ENCODE peak calls at places on chromosomes 5 and 9, in nine cellular contexts. Q is aorta; X is memory B cell; M is AML-193; O is NAMALWA; G is amniotic stem cell; K is frontal cortex; C is T follicular helper cell; A is stimulated activated CD8-positive, alpha-beta memory T cell treated with anti-CD3 and anti-CD28 coated beads, Interleukin-4, amount 100 ng/mL, for 4 hours. I is an unnamed sample.

GRCh38 chr5:106521701-106522100 is 1149.0 kb downstream of the EFNA5 start:
- DNase-seq in Q (no peak), X (no peak), M (no peak), O (no peak), G (peak), K (peak), C (no peak), A (no peak), I (no peak)

GRCh38 chr5:63456279-63456678 is 506.0 kb downstream of the HTR1A start:
- DNase-seq in Q (no peak), X (no peak), M (no peak), O (no peak), G (no peak), K (no peak), C (no peak), A (no peak), I (no peak)

GRCh38 chr9:95505676-95506437 is 10.9 kb downstream of the PTCH1 start:
- DNase-seq in Q (peak), X (peak), M (no peak), O (peak), G (no peak), K (peak), C (no peak), A (no peak), I (no peak)

GRCh38 chr9:98455957-98456621 is 200.6 kb upstream of the TBC1D2 start:
- DNase-seq in Q (no peak), X (no peak), M (no peak), O (no peak), G (peak), K (no peak), C (no peak), A (no peak), I (no peak)

GRCh38 chr9:135772056-135773042 is 70.4 kb downstream of the KCNT1 start:
- DNase-seq in Q (no peak), X (no peak), M (no peak), O (peak), G (no peak), K (no peak), C (no peak), A (no peak), I (no peak)

GRCh38 chr9:22165144-22165543 is 156.0 kb upstream of the CDKN2B start:
- DNase-seq in Q (no peak), X (no peak), M (no peak), O (no peak), G (no peak), K (no peak), C (no peak), A (no peak), I (no peak)

GRCh38 chr5:159359408-159359807 is 29.1 kb upstream of the IL12B start:
- DNase-seq in Q (no peak), X (no peak), M (peak), O (no peak), G (no peak), K (no peak), C (no peak), A (no peak), I (peak)

GRCh38 chr9:129182122-129182521 is 4.1 kb upstream of the IER5L start:
- DNase-seq in Q (no peak), X (no peak), M (no peak), O (no peak), G (no peak), K (no peak), C (no peak), A (no peak), I (no peak)

GRCh38 chr5:150522504-150523464 is 14.9 kb downstream of the NDST1 start:
- DNase-seq in Q (no peak), X (no peak), M (no peak), O (no peak), G (no peak), K (no peak), C (no peak), A (no peak), I (no peak)

GRCh38 chr9:13941686-13942085 is 372.3 kb downstream of the NFIB start:
- DNase-seq in Q (no peak), X (no peak), M (no peak), O (no peak), G (no peak), K (no peak), C (no peak), A (no peak), I (no peak)

GRCh38 chr9:37329576-37329975 is 92.9 kb upstream of the GRHPR start:
- DNase-seq in Q (no peak), X (no peak), M (no peak), O (peak), G (no peak), K (no peak), C (no peak), A (no peak), I (peak)

GRCh38 chr5:14177651-14178050 is 34.5 kb downstream of the TRIO start:
- DNase-seq in Q (no peak), X (no peak), M (no peak), O (no peak), G (no peak), K (no peak), C (no peak), A (no peak), I (no peak)

GRCh38 chr5:67214713-67215591 is 18.4 kb upstream of the CD180 start:
- DNase-seq in Q (no peak), X (no peak), M (no peak), O (peak), G (no peak), K (no peak), C (no peak), A (no peak), I (no peak)

GRCh38 chr5:134577022-134577795 is 51.7 kb downstream of the JADE2 start:
- DNase-seq in Q (no peak), X (peak), M (no peak), O (no peak), G (no peak), K (no peak), C (no peak), A (no peak), I (no peak)

GRCh38 chr5:4198461-4198860 is 602.8 kb downstream of the IRX1 start:
- DNase-seq in Q (no peak), X (no peak), M (no peak), O (no peak), G (no peak), K (no peak), C (no peak), A (no peak), I (no peak)